ENCODE peak calls at places on chromosomes 5 and 9, in six cellular contexts. Q, O, D, C, Z and S are unnamed samples.

GRCh38 chr9:109440117-109440515 is 58.0 kb downstream of the PTPN3 start:
- ATAC-seq in O (peak), Q (no peak), D (peak), C (peak), Z (no peak), S (no peak)

GRCh38 chr5:145948921-145949320 is 12.5 kb downstream of the SH3RF2 start:
- ATAC-seq in Z (no peak), Q (no peak), O (peak), D (no peak), C (no peak), S (no peak)

GRCh38 chr9:78023003-78023741 is 8.4 kb downstream of the GNAQ start:
- ATAC-seq in D (peak), C (peak), Z (peak), Q (no peak), O (peak), S (peak)

GRCh38 chr5:133742370-133743036 is 130.2 kb upstream of the FSTL4 start:
- ATAC-seq in D (no peak), O (no peak), Q (no peak), C (no peak), Z (no peak), S (no peak)

GRCh38 chr5:67679184-67679855 is 482.7 kb upstream of the CD180 start:
- ATAC-seq in Q (no peak), D (no peak), Z (no peak), C (no peak), O (no peak), S (no peak)

GRCh38 chr9:33748633-33749304 is 46.6 kb upstream of the PRSS3 start:
- ATAC-seq in O (no peak), Q (no peak), C (no peak), Z (no peak), D (no peak), S (no peak)

GRCh38 chr9:123324767-123325183 is 31.2 kb upstream of the CRB2 start:
- ATAC-seq in O (no peak), Q (no peak), C (no peak), Z (no peak), D (no peak), S (no peak)

GRCh38 chr5:150574818-150575537 is 65.5 kb upstream of the SYNPO start:
- ATAC-seq in Q (no peak), Z (no peak), O (no peak), C (no peak), D (no peak), S (no peak)

GRCh38 chr9:35340046-35340445 is 149.9 kb upstream of the RUSC2 start:
- ATAC-seq in D (no peak), O (no peak), Z (no peak), Q (no peak), C (no peak), S (no peak)

GRCh38 chr5:150645070-150645700 is 4.7 kb downstream of the SYNPO start:
- ATAC-seq in D (no peak), Z (no peak), O (no peak), Q (no peak), C (peak), S (no peak)

GRCh38 chr9:125759812-125760134 is 12.6 kb downstream of the PBX3 start:
- ATAC-seq in Q (no peak), C (peak), O (no peak), D (no peak), Z (no peak), S (no peak)